ENCODE peak calls at places on chromosomes 16 and 17, in seven cellular contexts. K is Karpas-422, J is DND-41, T is mesenchymal stem cell, M is mesendoderm, C is endodermal cell, I is neural progenitor cell. O is an unnamed sample.
A peak's percentile ranks its signal among the peaks of the same experiment; 100 is the strongest.

GRCh38 chr16:5709889-5710288 is 612.3 kb upstream of the EEF2KMT start:
- DNase-seq in K (peak; percentile 50), J (peak; percentile 52), T (no peak), M (peak; percentile 73), C (peak; percentile 85), I (peak; percentile 82), O (peak; percentile 2)

GRCh38 chr16:31200821-31201510 is 1.6 kb downstream of the PYCARD start:
- DNase-seq in K (peak; percentile 77), J (peak; percentile 51), T (peak; percentile 41), M (peak; percentile 70), C (no peak), I (no peak), O (no peak)

GRCh38 chr16:81885976-81886586 is 107.0 kb downstream of the PLCG2 start:
- DNase-seq in K (peak; percentile 75), J (peak; percentile 35), T (peak; percentile 37), M (peak; percentile 63), C (peak; percentile 83), I (peak; percentile 60), O (no peak)

GRCh38 chr16:13797718-13798117 is 122.2 kb upstream of the ERCC4 start:
- DNase-seq in K (no peak), J (no peak), T (no peak), M (no peak), C (no peak), I (no peak), O (no peak)

GRCh38 chr17:71938340-71939010 is 182.3 kb upstream of the SOX9 start:
- DNase-seq in K (no peak), J (no peak), T (peak; percentile 9), M (no peak), C (no peak), I (no peak), O (peak; percentile 19)

GRCh38 chr16:4152267-4152666 is 36.0 kb upstream of the ADCY9 start:
- DNase-seq in K (no peak), J (no peak), T (no peak), M (no peak), C (no peak), I (no peak), O (no peak)

GRCh38 chr16:64654137-64654652 is 467.7 kb downstream of the CDH11 start:
- DNase-seq in K (no peak), J (no peak), T (peak; percentile 78), M (no peak), C (no peak), I (no peak), O (peak; percentile 81)

GRCh38 chr17:18226284-18226945 is 980 bp downstream of the LLGL1 start:
- DNase-seq in K (no peak), J (peak; percentile 16), T (no peak), M (no peak), C (no peak), I (no peak), O (no peak)

GRCh38 chr16:75535211-75535843 is 581 bp downstream of the CHST5 start:
- DNase-seq in K (no peak), J (no peak), T (no peak), M (no peak), C (peak; percentile 55), I (no peak), O (no peak)
- H3K9ac ChIP-seq in K (no peak overlapping the region), J (no peak overlapping the region), T (no peak overlapping the region), M (no peak overlapping the region), C (no peak overlapping the region), I (no peak overlapping the region), O (no peak overlapping the region)

GRCh38 chr17:30573603-30574175 is 96.5 kb downstream of the GOSR1 start:
- DNase-seq in K (no peak), J (no peak), T (no peak), M (no peak), C (peak; percentile 81), I (no peak), O (no peak)

GRCh38 chr17:30571921-30572320 is 94.7 kb downstream of the GOSR1 start:
- DNase-seq in K (no peak), J (no peak), T (no peak), M (no peak), C (peak; percentile 32), I (no peak), O (no peak)

GRCh38 chr17:30580916-30581315 is 103.7 kb downstream of the GOSR1 start:
- DNase-seq in K (no peak), J (no peak), T (no peak), M (no peak), C (no peak), I (no peak), O (no peak)

GRCh38 chr17:30570596-30571265 is 93.5 kb downstream of the GOSR1 start:
- DNase-seq in K (no peak), J (no peak), T (no peak), M (no peak), C (peak; percentile 77), I (peak; percentile 30), O (no peak)

GRCh38 chr17:30576326-30576861 is 99.2 kb downstream of the GOSR1 start:
- DNase-seq in K (no peak), J (no peak), T (no peak), M (no peak), C (peak; percentile 41), I (no peak), O (no peak)
- H3K4me3 ChIP-seq in K (no peak overlapping the region), J (no peak overlapping the region), T (no peak overlapping the region), M (no peak overlapping the region), C (no peak overlapping the region), I (no peak overlapping the region), O (no peak overlapping the region)

GRCh38 chr17:75523647-75524046 is 1.9 kb upstream of the LLGL2 start:
- DNase-seq in K (no peak), J (no peak), T (no peak), M (no peak), C (no peak), I (no peak), O (no peak)

GRCh38 chr17:75524971-75525805 is at the start of gene LLGL2:
- DNase-seq in K (peak; percentile 96), J (no peak), T (peak; percentile 64), M (peak; percentile 94), C (peak; percentile 97), I (peak; percentile 95), O (no peak)

GRCh38 chr17:75521951-75522727 is 3.4 kb upstream of the LLGL2 start:
- DNase-seq in K (no peak), J (no peak), T (peak; percentile 43), M (no peak), C (no peak), I (no peak), O (peak; percentile 59)

GRCh38 chr17:75525806-75526554 is 483 bp downstream of the LLGL2 start:
- DNase-seq in K (no peak), J (no peak), T (peak; percentile 15), M (peak; percentile 40), C (peak; percentile 87), I (peak; percentile 93), O (no peak)

DNA sequence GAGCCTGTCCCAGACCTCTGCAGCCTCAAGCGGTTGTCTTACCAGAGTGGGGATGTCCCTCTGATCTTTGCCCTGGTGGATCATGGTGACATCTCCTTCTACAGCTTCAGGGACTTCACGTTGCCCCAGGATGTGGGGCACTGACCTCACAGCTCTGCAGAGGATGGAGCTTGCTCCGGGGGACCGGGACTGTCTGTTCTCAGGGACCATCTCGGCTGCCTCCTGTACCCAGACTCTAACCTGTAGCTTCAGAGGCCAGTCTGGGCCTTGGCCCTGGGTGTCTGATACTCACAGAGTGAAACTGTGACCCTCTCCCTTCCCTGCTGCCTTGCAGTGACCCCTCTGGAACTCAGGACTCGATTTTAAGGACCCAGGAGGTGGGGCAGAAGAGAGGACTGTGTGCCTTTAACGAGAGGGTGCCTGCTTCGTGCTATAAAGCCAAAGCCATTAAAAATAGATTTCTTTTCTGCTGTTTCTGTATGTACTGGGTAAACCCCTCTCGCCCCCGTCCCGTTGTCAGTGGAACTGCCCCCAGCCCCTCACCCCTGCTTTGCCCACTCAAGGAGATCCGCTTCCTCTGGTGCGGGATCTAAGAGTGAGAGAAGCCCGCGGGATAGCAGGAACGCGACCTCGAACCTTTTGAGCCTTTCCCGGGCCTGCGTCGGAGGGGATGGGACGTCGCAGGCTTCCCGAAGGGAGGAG is 1.1 kb upstream of the LLGL2 start:
- DNase-seq in K (no peak), J (no peak), T (peak; percentile 1), M (no peak), C (no peak), I (no peak), O (no peak)
- H3K9ac ChIP-seq in K (peak overlapping the region; percentile 54), J (no peak overlapping the region), T (no peak overlapping the region), M (peak overlapping the region; percentile 77), C (peak overlapping the region; percentile 57), I (no peak overlapping the region), O (no peak overlapping the region)

GRCh38 chr16:11253995-11254912 is 1.8 kb downstream of the SOCS1 start:
- DNase-seq in K (peak; percentile 83), J (peak; percentile 52), T (no peak), M (no peak), C (peak; percentile 63), I (no peak), O (no peak)

GRCh38 chr16:11254913-11255736 is 879 bp downstream of the SOCS1 start:
- DNase-seq in K (peak; percentile 84), J (peak; percentile 62), T (peak; percentile 65), M (no peak), C (peak; percentile 58), I (peak; percentile 68), O (peak; percentile 56)

GRCh38 chr16:11251525-11252481 is 4.2 kb downstream of the SOCS1 start:
- DNase-seq in K (peak; percentile 60), J (peak; percentile 79), T (peak; percentile 73), M (no peak), C (no peak), I (no peak), O (peak; percentile 87)

GRCh38 chr16:11252482-11252931 is 3.5 kb downstream of the SOCS1 start:
- DNase-seq in K (no peak), J (peak; percentile 45), T (no peak), M (no peak), C (no peak), I (no peak), O (no peak)

DNA sequence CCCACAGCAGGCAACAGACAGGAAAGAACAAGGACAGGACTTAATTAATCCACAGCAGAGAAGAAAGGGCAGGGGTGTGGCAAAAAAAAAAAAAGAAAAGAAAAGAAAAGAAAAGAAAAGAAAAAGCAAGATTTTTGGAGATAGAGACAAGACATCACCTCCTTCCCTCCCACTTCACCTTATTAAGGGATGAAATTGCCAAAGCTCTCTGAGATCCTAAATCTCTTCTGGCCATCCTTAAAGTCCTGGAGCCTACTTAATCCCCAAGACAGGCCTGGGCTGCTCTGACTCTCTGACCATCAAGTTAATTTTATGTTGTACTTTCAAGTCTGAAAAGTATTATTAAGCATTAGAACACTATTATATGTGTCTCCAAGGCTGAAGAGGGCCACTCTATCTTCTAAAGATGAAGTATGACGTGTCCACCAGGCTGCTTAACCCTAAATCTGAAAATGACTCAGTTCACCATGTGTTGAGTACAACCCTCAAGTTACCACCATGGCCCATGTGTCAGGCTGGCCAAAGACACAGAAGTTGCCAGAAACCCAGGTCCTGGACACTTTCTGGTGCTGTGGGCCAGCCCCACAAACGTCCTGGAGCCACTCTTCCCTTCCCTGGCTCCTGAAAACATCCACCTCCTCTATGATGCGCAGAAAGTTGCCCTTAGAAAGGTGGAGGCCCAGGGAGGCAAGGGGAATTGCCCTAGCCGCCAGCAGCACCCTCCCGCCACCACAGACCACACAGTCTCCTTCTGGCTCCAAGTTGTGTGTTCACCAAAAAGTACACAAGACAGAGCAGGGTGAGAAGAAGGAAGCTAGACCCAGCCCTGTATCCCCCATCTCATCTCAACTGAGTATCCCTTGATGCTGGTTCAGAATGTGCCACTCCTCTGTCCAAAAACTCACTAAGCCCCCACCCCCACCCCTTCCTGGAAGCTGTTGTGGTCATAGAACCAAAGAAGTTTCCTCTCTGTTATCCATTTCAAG is 2.7 kb downstream of the SOCS1 start:
- DNase-seq in K (peak; percentile 54), J (peak; percentile 51), T (peak; percentile 60), M (no peak), C (no peak), I (no peak), O (peak; percentile 56)
- H3K4me3 ChIP-seq in K (no peak overlapping the region), J (peak overlapping the region; percentile 65), T (peak overlapping the region; percentile 80), M (peak overlapping the region; percentile 80), C (no peak overlapping the region), I (no peak overlapping the region), O (peak overlapping the region; percentile 62)

GRCh38 chr16:88881090-88881580 is 14.7 kb upstream of the PABPN1L start:
- DNase-seq in K (no peak), J (no peak), T (no peak), M (peak; percentile 16), C (no peak), I (no peak), O (no peak)
- H3K9ac ChIP-seq in K (no peak overlapping the region), J (no peak overlapping the region), T (no peak overlapping the region), M (no peak overlapping the region), C (no peak overlapping the region), I (no peak overlapping the region), O (no peak overlapping the region)